ENCODE peak calls at places on chromosomes 11 and 22, in ten cellular contexts. K, A, S, D, P, O, W, V, F and C are unnamed samples.
A peak's percentile ranks its signal among the peaks of the same experiment; 100 is the strongest.

GRCh38 chr22:19498154-19498865 is 18.6 kb downstream of the CDC45 start:
- DNase-seq in F (no peak), V (no peak), A (no peak), K (no peak), D (no peak), W (no peak), S (no peak), O (no peak), P (no peak), C (no peak)

GRCh38 chr11:126839496-126839895 is 161.1 kb downstream of the KIRREL3 start:
- DNase-seq in O (no peak), F (peak; percentile 22), S (no peak), K (no peak), V (no peak), D (no peak), P (no peak), W (no peak), A (no peak), C (no peak)

GRCh38 chr11:10454902-10455631 is at the start of gene AMPD3:
- DNase-seq in V (peak; percentile 18), F (peak; percentile 97), W (peak; percentile 81), D (no peak), A (peak; percentile 87), O (no peak), S (peak; percentile 99), P (no peak), K (no peak), C (peak; percentile 94)

GRCh38 chr11:21625982-21626381 is 566.9 kb upstream of the ANO5 start:
- DNase-seq in K (no peak), O (no peak), P (no peak), W (no peak), V (no peak), A (no peak), S (peak; percentile 1), D (no peak), F (peak; percentile 32), C (no peak)

GRCh38 chr22:37965940-37966664 is 12.6 kb downstream of the POLR2F start:
- DNase-seq in O (no peak), P (no peak), S (peak; percentile 51), W (no peak), V (no peak), F (no peak), K (no peak), D (no peak), A (no peak), C (no peak)

GRCh38 chr11:128493570-128493965 is 93.8 kb downstream of the ETS1 start:
- DNase-seq in D (no peak), W (no peak), K (no peak), S (no peak), O (no peak), V (no peak), P (no peak), F (no peak), A (no peak), C (no peak)

GRCh38 chr22:20526305-20526627 is 18.9 kb downstream of the MED15 start:
- DNase-seq in F (no peak), S (no peak), P (no peak), V (no peak), A (no peak), W (no peak), K (no peak), D (no peak), O (no peak), C (no peak)

GRCh38 chr22:37485006-37485713 is 1.0 kb downstream of the MFNG start:
- DNase-seq in D (no peak), K (peak; percentile 78), P (no peak), F (no peak), A (no peak), O (peak; percentile 62), S (no peak), W (peak; percentile 92), V (no peak), C (no peak)

GRCh38 chr11:8261316-8261715 is 2.4 kb downstream of the LMO1 start:
- DNase-seq in W (peak; percentile 37), K (no peak), O (no peak), F (peak; percentile 45), A (no peak), P (no peak), D (no peak), V (no peak), S (no peak), C (no peak)

GRCh38 chr22:11616811-11617210 is 3911.2 kb upstream of the OR11H1 start:
- DNase-seq in D (no peak), A (no peak), F (no peak), W (peak; percentile 49), O (no peak), K (no peak), S (no peak), V (no peak), P (no peak), C (no peak)

GRCh38 chr11:103910721-103911120 is 125.7 kb upstream of the DDI1 start:
- DNase-seq in D (no peak), K (no peak), O (no peak), P (peak; percentile 83), W (no peak), F (no peak), A (no peak), S (no peak), V (no peak), C (no peak)

GRCh38 chr11:90204832-90205646 is 17.8 kb downstream of the CHORDC1 start:
- DNase-seq in O (no peak), K (no peak), P (peak; percentile 55), V (no peak), D (no peak), F (peak; percentile 68), A (no peak), S (peak; percentile 60), W (no peak), C (peak; percentile 16)

GRCh38 chr11:36311926-36312592 is 16.0 kb downstream of the PRR5L start:
- DNase-seq in S (peak; percentile 27), K (no peak), V (no peak), W (no peak), F (peak; percentile 94), A (no peak), P (no peak), D (no peak), O (no peak), C (no peak)

GRCh38 chr11:85947431-85948272 is 92.5 kb downstream of the CCDC83 start:
- DNase-seq in V (no peak), A (peak; percentile 74), K (no peak), S (peak; percentile 95), O (no peak), P (no peak), D (no peak), F (no peak), W (no peak), C (peak; percentile 43)

GRCh38 chr22:17430298-17430900 is 61.1 kb downstream of the CECR2 start:
- DNase-seq in S (peak; percentile 94), O (no peak), K (no peak), P (no peak), D (no peak), F (peak; percentile 73), V (no peak), A (no peak), W (no peak), C (no peak)

GRCh38 chr11:92861641-92862040 is 107.8 kb upstream of the MTNR1B start:
- DNase-seq in P (no peak), F (peak; percentile 56), S (no peak), O (no peak), W (no peak), D (no peak), V (no peak), A (no peak), K (no peak), C (no peak)

GRCh38 chr22:33472462-33473344 is 414.5 kb upstream of the SYN3 start:
- DNase-seq in F (no peak), W (no peak), P (no peak), V (no peak), S (no peak), O (no peak), D (no peak), K (no peak), A (peak; percentile 12), C (no peak)

GRCh38 chr11:35763301-35763700 is 100.7 kb downstream of the TRIM44 start:
- DNase-seq in K (no peak), P (no peak), V (no peak), F (no peak), S (no peak), O (no peak), W (no peak), A (no peak), D (no peak), C (no peak)

GRCh38 chr11:76803811-76804600 is 20.9 kb downstream of the TSKU start:
- DNase-seq in A (no peak), D (peak; percentile 1), V (no peak), P (no peak), W (peak; percentile 41), K (no peak), O (peak; percentile 47), S (no peak), F (no peak), C (no peak)

GRCh38 chr11:2310786-2311455 is 9.1 kb downstream of the TSPAN32 start:
- DNase-seq in W (peak; percentile 69), D (no peak), F (no peak), A (no peak), P (no peak), K (no peak), S (no peak), V (no peak), O (no peak), C (no peak)

GRCh38 chr22:42994917-42995562 is 19.9 kb downstream of the PACSIN2 start:
- DNase-seq in A (peak; percentile 81), S (peak; percentile 94), O (no peak), V (no peak), W (no peak), P (no peak), K (no peak), D (peak; percentile 54), F (peak; percentile 62), C (peak; percentile 20)

GRCh38 chr11:762421-763072 is 14.7 kb downstream of the GATD1 start:
- DNase-seq in V (peak; percentile 61), F (peak; percentile 59), K (no peak), A (no peak), W (peak; percentile 76), D (peak; percentile 56), S (peak; percentile 87), O (no peak), P (no peak), C (no peak)

GRCh38 chr22:49086181-49086580 is 741.5 kb downstream of the BRD1 start:
- DNase-seq in W (no peak), V (no peak), S (no peak), A (no peak), F (no peak), O (no peak), P (no peak), K (no peak), D (no peak), C (no peak)

GRCh38 chr11:22456993-22457748 is 119.0 kb downstream of the SLC17A6 start:
- DNase-seq in P (peak; percentile 18), A (no peak), V (no peak), K (no peak), W (no peak), O (no peak), S (no peak), F (peak; percentile 30), D (no peak), C (no peak)

GRCh38 chr11:68825603-68826002 is 16.1 kb downstream of the CPT1A start:
- DNase-seq in S (no peak), P (peak; percentile 58), W (peak; percentile 84), F (peak; percentile 40), D (no peak), O (peak; percentile 38), K (no peak), A (no peak), V (no peak), C (no peak)

GRCh38 chr11:86623736-86624135 is 48.7 kb downstream of the ME3 start:
- DNase-seq in O (no peak), K (no peak), D (no peak), P (no peak), W (no peak), V (no peak), A (no peak), F (no peak), S (no peak), C (no peak)

GRCh38 chr11:130431806-130432205 is 3.4 kb upstream of the ADAMTS8 start:
- DNase-seq in S (peak; percentile 34), A (no peak), D (no peak), P (no peak), O (no peak), W (no peak), K (no peak), V (no peak), F (no peak), C (no peak)

GRCh38 chr22:20566420-20567260 is 59.2 kb downstream of the MED15 start:
- DNase-seq in F (no peak), O (peak; percentile 64), P (no peak), V (no peak), W (peak; percentile 79), K (no peak), D (no peak), S (peak; percentile 81), A (peak; percentile 82), C (no peak)